ENCODE peak calls at places on chromosomes 2 and 18, in five cellular contexts. S, T, H, C and E are unnamed samples.

GRCh38 chr2:128329607-128330006 is 10.9 kb upstream of the HS6ST1 start:
- DNase-seq in S (peak; percentile 69), T (no peak), H (no peak), C (no peak), E (no peak)

GRCh38 chr2:197233473-197233872 is 77.1 kb downstream of the ANKRD44 start:
- DNase-seq in H (no peak), T (no peak), S (no peak), C (no peak), E (no peak)

GRCh38 chr2:57497489-57498096 is 549.0 kb upstream of the VRK2 start:
- DNase-seq in T (peak; percentile 64), S (peak; percentile 64), H (peak; percentile 29), C (peak; percentile 10), E (peak; percentile 68)

GRCh38 chr18:61738488-61738887 is 154.3 kb downstream of the RNF152 start:
- DNase-seq in C (no peak), S (peak; percentile 49), T (no peak), H (no peak), E (peak; percentile 60)

GRCh38 chr18:76447268-76447890 is 47.7 kb downstream of the ZNF516 start:
- DNase-seq in S (no peak), H (no peak), T (no peak), C (no peak), E (no peak)

GRCh38 chr18:80252136-80252535 is 4.8 kb upstream of the PARD6G start:
- DNase-seq in S (no peak), C (no peak), H (no peak), T (no peak), E (no peak)

GRCh38 chr18:63883617-63884016 is 3.9 kb upstream of the SERPINB2 start:
- DNase-seq in H (no peak), C (no peak), S (peak; percentile 14), T (no peak), E (peak; percentile 22)

GRCh38 chr18:48173557-48173956 is 235.6 kb downstream of the ZBTB7C start:
- DNase-seq in S (no peak), H (no peak), C (no peak), T (no peak), E (no peak)

GRCh38 chr18:68394705-68395104 is 320.2 kb downstream of the TMX3 start:
- DNase-seq in S (peak; percentile 7), T (no peak), H (no peak), C (no peak), E (peak; percentile 9)

GRCh38 chr18:50277935-50278334 is 3.4 kb downstream of the MBD1 start:
- DNase-seq in S (peak; percentile 46), T (no peak), C (no peak), H (peak; percentile 72), E (peak; percentile 82)

GRCh38 chr18:37341016-37341415 is 224.6 kb downstream of the CELF4 start:
- DNase-seq in S (no peak), T (no peak), H (no peak), C (no peak), E (no peak)

GRCh38 chr18:37341473-37342086 is 224.0 kb downstream of the CELF4 start:
- DNase-seq in H (no peak), S (no peak), C (no peak), T (no peak), E (no peak)

GRCh38 chr18:37346048-37346447 is 219.6 kb downstream of the CELF4 start:
- DNase-seq in H (no peak), C (no peak), T (no peak), S (no peak), E (no peak)

GRCh38 chr18:37339701-37340215 is 225.8 kb downstream of the CELF4 start:
- DNase-seq in C (no peak), T (no peak), H (no peak), S (no peak), E (no peak)

DNA sequence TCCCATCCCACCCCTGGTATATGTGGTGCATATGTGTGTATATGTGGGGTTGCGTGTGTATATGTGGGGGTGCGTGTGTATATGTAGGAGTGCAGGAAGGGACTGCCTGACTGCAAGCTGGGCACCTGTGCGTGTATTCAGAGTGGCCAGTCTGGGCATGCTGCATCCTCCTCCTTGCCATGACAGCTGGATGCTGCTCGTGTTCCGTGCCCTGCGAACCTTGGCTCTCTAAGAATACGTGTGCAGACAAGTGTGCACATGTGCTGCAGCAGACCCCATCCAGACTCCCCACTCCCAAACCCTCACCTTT is 222.1 kb downstream of the CELF4 start:
- DNase-seq in C (no peak), H (no peak), T (no peak), S (no peak), E (no peak)
- TF ChIP-seq CTCF in C (no peak), H (peak; percentile 19), T (no peak), S (no peak), E (no peak)

DNA sequence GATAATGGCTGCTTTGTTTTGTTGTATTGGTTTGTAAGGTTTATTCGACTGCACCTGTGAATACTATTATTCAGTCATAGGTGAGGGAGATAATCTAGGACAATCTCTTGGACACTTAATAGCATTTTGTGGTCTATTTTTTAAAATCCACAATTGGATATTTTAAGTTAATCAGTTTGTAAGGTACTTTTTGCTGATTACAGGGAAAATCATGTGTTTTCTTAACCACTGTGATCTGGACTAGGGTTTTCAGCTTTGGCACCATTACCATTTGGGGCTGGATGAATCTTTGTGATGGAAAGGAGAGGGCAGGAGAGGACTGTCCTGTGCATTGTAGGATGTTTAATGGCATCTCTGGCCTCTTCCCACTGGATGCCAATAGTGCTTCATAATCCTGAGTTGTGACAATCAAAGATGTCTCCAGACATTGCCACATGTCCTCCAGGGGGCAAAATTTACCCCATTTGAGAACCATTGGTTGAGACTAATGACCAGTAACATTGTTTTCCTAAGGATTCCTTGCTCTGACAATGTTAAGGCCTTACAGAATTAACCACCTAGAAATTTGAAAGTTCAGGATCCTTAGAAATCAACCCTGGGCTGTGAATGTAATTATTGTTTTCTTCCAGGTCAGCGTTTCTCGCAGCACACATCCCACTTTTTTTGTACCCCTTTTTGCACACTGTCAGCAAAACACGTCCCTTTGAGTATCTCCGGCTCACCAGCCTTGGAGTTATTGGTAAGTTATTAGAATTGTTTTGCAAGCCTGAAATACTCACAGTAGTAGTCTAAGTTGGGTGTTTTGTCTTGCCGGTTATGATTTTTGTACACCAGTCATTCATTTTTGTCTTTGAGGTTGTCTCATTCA is 15.6 kb downstream of the CNOT9 start:
- DNase-seq in T (no peak), S (no peak), H (no peak), C (no peak), E (no peak)
- TF ChIP-seq CTCF in T (no peak), S (no peak), H (no peak), C (no peak), E (no peak)

GRCh38 chr2:129331638-129332037 is 647.8 kb upstream of the RAB6C start:
- DNase-seq in S (no peak), H (no peak), C (no peak), T (no peak), E (no peak)
- TF ChIP-seq CTCF in S (no peak), H (no peak), C (no peak), T (no peak), E (no peak)

GRCh38 chr2:207412787-207413310 is 116.9 kb upstream of the CREB1 start:
- DNase-seq in H (no peak), T (no peak), S (no peak), C (no peak), E (no peak)
- TF ChIP-seq CTCF in H (no peak), T (no peak), S (no peak), C (no peak), E (no peak)

GRCh38 chr2:225017713-225018112 is 24.6 kb downstream of the DOCK10 start:
- DNase-seq in H (no peak), T (no peak), C (no peak), S (no peak), E (no peak)

GRCh38 chr2:225020157-225020864 is 22.0 kb downstream of the DOCK10 start:
- DNase-seq in T (no peak), S (no peak), H (no peak), C (no peak), E (no peak)

GRCh38 chr2:225013432-225014048 is 28.7 kb downstream of the DOCK10 start:
- DNase-seq in H (no peak), C (no peak), T (no peak), S (peak; percentile 35), E (no peak)

GRCh38 chr2:225019100-225019499 is 23.2 kb downstream of the DOCK10 start:
- DNase-seq in C (no peak), S (no peak), T (no peak), H (no peak), E (no peak)

DNA sequence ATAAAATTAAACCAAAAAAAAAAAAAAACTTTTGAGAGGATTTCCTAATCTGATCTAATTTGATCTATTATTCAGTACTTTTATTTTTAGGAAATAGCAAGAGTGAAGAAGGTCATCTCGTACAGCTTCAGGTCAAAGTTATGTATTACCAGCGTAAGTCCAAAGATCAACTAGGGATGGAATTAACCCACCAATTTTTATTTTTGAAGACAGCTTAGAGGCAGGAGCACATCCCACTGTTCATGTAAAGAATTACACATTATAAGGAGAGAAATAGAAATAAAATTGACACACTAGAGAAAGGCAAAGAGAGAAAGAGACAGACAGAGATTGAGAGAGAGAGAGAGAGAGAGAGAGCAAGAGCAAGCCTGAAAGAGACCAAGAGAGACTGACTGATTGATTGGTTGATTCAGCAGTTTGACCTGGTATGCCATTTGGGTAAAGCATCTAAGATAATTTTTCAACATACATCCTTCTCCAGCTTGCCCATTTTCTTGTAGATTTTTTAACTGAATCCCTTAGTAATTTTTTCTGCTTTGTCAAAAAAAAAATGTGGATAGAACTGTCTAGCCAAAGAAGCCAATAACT is 25.1 kb downstream of the DOCK10 start:
- DNase-seq in H (no peak), S (no peak), C (no peak), T (no peak), E (no peak)
- TF ChIP-seq CTCF in H (no peak), S (no peak), C (no peak), T (no peak), E (no peak)

DNA sequence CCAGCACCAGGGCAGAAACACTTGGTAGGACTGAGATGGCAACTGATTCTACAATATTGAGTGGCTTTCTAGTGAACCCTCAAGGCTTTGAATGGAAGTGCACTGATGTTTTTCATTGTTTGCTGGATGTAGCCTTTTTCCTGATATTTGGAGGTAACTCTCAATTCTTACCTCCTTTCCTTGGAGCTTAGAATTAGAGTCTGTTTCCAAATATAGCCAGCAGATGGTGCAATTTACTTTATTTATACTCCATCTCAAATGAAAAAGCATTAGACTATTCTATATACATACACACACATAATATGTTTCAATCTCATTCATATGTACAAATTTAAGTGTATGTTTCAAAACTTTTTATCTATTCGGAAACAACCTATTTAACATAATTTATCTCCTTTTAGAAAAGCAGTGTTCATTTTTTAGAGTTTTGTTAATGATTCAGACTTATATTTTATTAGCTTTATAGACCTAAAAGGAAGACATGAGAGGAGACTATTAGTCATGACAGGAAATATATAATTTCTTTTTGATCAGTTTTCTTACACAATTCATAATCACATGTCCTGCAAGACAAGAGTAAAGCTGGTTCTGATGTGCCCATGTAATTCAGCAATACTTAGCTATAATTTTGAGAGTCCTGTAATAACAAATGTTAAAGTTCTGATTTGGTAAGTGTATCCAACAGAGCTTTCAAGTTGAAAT is 124.8 kb downstream of the NUP35 start:
- DNase-seq in T (no peak), C (no peak), S (peak; percentile 54), H (peak; percentile 55), E (peak; percentile 54)
- TF ChIP-seq CTCF in T (peak; percentile 37), C (no peak), S (peak; percentile 38), H (peak; percentile 62), E (peak; percentile 31)